ENCODE peak calls at places on chromosomes 2 and 18, in six cellular contexts. O, F, W, J, E and M are unnamed samples.

GRCh38 chr2:11505652-11506610 is 27.9 kb upstream of the GREB1 start:
- DNase-seq in O (no peak), F (no peak), W (no peak), J (no peak), E (no peak), M (peak; percentile 37)

GRCh38 chr18:61825386-61825785 is 67.4 kb downstream of the RNF152 start:
- DNase-seq in O (peak; percentile 71), F (no peak), W (no peak), J (no peak), E (no peak), M (peak; percentile 69)

GRCh38 chr18:59681521-59682004 is 15.7 kb downstream of the CCBE1 start:
- DNase-seq in O (no peak), F (no peak), W (no peak), J (no peak), E (no peak), M (no peak)

GRCh38 chr2:149005471-149006077 is 32.9 kb upstream of the LYPD6B start:
- DNase-seq in O (no peak), F (no peak), W (no peak), J (no peak), E (no peak), M (peak; percentile 65)

GRCh38 chr2:190468814-190469569 is 60.8 kb downstream of the MFSD6 start:
- DNase-seq in O (peak; percentile 99), F (no peak), W (no peak), J (no peak), E (no peak), M (peak; percentile 89)

GRCh38 chr2:216318470-216318869 is 53.8 kb downstream of the MARCHF4 start:
- DNase-seq in O (no peak), F (no peak), W (peak; percentile 63), J (no peak), E (no peak), M (no peak)

GRCh38 chr2:40740419-40740818 is 288.5 kb upstream of the SLC8A1 start:
- DNase-seq in O (no peak), F (no peak), W (no peak), J (no peak), E (no peak), M (no peak)

GRCh38 chr2:238102865-238103264 is 2.7 kb downstream of the ESPNL start:
- DNase-seq in O (no peak), F (no peak), W (no peak), J (no peak), E (no peak), M (no peak)

GRCh38 chr18:59697236-59697932 is at the start of gene CCBE1:
- DNase-seq in O (peak; percentile 71), F (peak; percentile 81), W (peak; percentile 86), J (peak; percentile 96), E (peak; percentile 26), M (peak; percentile 64)

GRCh38 chr2:5803547-5803946 is 111.4 kb downstream of the SOX11 start:
- DNase-seq in O (peak; percentile 89), F (peak; percentile 41), W (no peak), J (no peak), E (no peak), M (peak; percentile 17)

GRCh38 chr2:151887164-151887563 is 58.9 kb upstream of the ARL5A start:
- DNase-seq in O (no peak), F (no peak), W (no peak), J (no peak), E (no peak), M (no peak)

GRCh38 chr18:58505181-58505580 is 123.7 kb downstream of the ALPK2 start:
- DNase-seq in O (no peak), F (no peak), W (no peak), J (no peak), E (no peak), M (no peak)

GRCh38 chr2:38794235-38794946 is 16.4 kb downstream of the GEMIN6 start:
- DNase-seq in O (no peak), F (no peak), W (no peak), J (no peak), E (no peak), M (no peak)

GRCh38 chr18:58321986-58322385 is 278.0 kb downstream of the NEDD4L start:
- DNase-seq in O (peak; percentile 74), F (no peak), W (no peak), J (no peak), E (peak; percentile 78), M (peak; percentile 69)

GRCh38 chr2:229412686-229413085 is 141.6 kb upstream of the PID1 start:
- DNase-seq in O (no peak), F (no peak), W (no peak), J (no peak), E (no peak), M (no peak)

GRCh38 chr18:21907451-21907850 is 166.9 kb downstream of the MIB1 start:
- DNase-seq in O (no peak), F (no peak), W (no peak), J (no peak), E (no peak), M (no peak)

GRCh38 chr18:42649636-42650035 is 465.8 kb downstream of the RIT2 start:
- DNase-seq in O (no peak), F (no peak), W (no peak), J (no peak), E (no peak), M (no peak)

GRCh38 chr2:176099737-176100546 is at the start of gene HOXD12:
- DNase-seq in O (no peak), F (no peak), W (peak; percentile 35), J (peak; percentile 64), E (no peak), M (no peak)

GRCh38 chr2:130737592-130737991 is 8.7 kb downstream of the GPR148 start:
- DNase-seq in O (no peak), F (no peak), W (no peak), J (no peak), E (no peak), M (no peak)

GRCh38 chr2:221554769-221555510 is 17.2 kb downstream of the EPHA4 start:
- DNase-seq in O (peak; percentile 60), F (peak; percentile 44), W (peak; percentile 53), J (no peak), E (peak; percentile 25), M (no peak)

GRCh38 chr18:23912356-23912755 is 102.2 kb upstream of the TTC39C start:
- DNase-seq in O (peak; percentile 75), F (no peak), W (no peak), J (no peak), E (no peak), M (no peak)

GRCh38 chr2:126744640-126745039 is 88.7 kb downstream of the GYPC start:
- DNase-seq in O (no peak), F (no peak), W (no peak), J (no peak), E (no peak), M (no peak)

GRCh38 chr2:67945976-67946375 is 116.8 kb downstream of the C1D start:
- DNase-seq in O (no peak), F (no peak), W (no peak), J (no peak), E (no peak), M (no peak)

GRCh38 chr2:8594731-8595427 is 87.0 kb upstream of the ID2 start:
- DNase-seq in O (peak; percentile 23), F (no peak), W (no peak), J (no peak), E (no peak), M (no peak)

GRCh38 chr2:138722316-138722715 is 57.9 kb downstream of the NXPH2 start:
- DNase-seq in O (no peak), F (no peak), W (no peak), J (no peak), E (no peak), M (no peak)

GRCh38 chr2:233449921-233450853 is 95.9 kb downstream of the DGKD start:
- DNase-seq in O (no peak), F (no peak), W (no peak), J (no peak), E (no peak), M (no peak)

GRCh38 chr2:142300517-142300916 is 169.7 kb upstream of the LRP1B start:
- DNase-seq in O (no peak), F (no peak), W (no peak), J (no peak), E (peak; percentile 15), M (no peak)
- H2AFZ ChIP-seq in O (no peak overlapping the region), F (no peak overlapping the region), W (no peak overlapping the region), J (no peak overlapping the region), E (no peak overlapping the region), M (no peak overlapping the region)

GRCh38 chr18:8005870-8006269 is 438.8 kb downstream of the PTPRM start:
- DNase-seq in O (no peak), F (no peak), W (no peak), J (no peak), E (no peak), M (no peak)
- H2BK120ac ChIP-seq in O (no peak overlapping the region), F (no peak overlapping the region), W (no peak overlapping the region), J (no peak overlapping the region), E (no peak overlapping the region), M (no peak overlapping the region)

GRCh38 chr2:30239308-30240161 is 8.2 kb downstream of the LBH start:
- DNase-seq in O (peak; percentile 67), F (peak; percentile 65), W (peak; percentile 84), J (peak; percentile 88), E (peak; percentile 68), M (peak; percentile 84)
- H3K79me1 ChIP-seq in O (peaks cover 85% of the 10 kb centered on the region), F (no peaks in the 10 kb centered on the region), W (no peaks in the 10 kb centered on the region), J (no peaks in the 10 kb centered on the region), E (peaks cover under 1% of the 10 kb centered on the region), M (no peaks in the 10 kb centered on the region)

DNA sequence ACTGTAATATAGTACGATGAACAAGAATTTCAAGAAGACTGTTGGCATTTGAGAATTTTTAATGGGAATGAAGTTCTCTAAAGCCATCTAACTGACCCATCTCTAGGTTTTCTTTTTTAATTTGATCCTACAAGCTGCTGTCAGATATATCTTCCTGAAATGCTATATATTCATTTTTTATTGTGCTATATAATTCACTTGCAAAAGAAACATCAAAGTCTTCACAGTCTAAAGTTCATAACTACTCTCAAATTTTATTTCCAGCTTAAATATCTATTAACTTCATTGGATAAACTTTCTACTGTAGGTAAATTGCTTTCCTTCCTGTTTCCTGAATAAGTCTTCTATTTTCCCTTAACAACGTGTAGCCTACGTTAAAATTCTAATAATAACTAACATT is 3.7 kb downstream of the SCYGR2 start:
- DNase-seq in O (no peak), F (no peak), W (no peak), J (no peak), E (no peak), M (no peak)
- H2AFZ ChIP-seq in O (no peak overlapping the region), F (no peak overlapping the region), W (no peak overlapping the region), J (no peak overlapping the region), E (no peak overlapping the region), M (no peak overlapping the region)

DNA sequence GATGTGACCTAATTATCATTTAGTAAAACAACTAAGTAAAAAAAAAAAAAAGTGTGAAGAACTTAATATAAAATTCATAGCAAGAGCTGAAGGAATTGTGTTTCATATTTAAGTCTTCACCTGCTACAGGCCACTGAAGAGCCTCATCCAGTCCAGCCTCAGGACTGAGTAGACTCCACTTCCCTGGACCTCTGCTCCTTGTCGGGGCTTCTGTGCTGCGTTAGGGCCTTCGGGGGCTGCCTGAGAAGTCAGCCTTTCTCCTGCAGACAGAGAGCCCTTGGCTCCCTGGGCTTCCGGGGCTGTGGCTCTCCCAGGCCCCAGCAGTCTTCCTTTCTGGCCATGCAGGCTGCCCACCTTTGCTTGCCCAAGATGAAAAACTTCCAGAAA is 95.5 kb downstream of the MTCL1 start:
- DNase-seq in O (no peak), F (no peak), W (no peak), J (no peak), E (no peak), M (no peak)
- H2BK120ac ChIP-seq in O (peak overlapping the region; percentile 99), F (no peak overlapping the region), W (no peak overlapping the region), J (no peak overlapping the region), E (peak overlapping the region; percentile 86), M (peak overlapping the region; percentile 84)